ENCODE peak calls at places on chromosomes 1 and 21, in nine cellular contexts. C is GM12865, Q is progenitor cell of endocrine pancreas, V is stomach, O is MM.1S, N is endothelial cell, M is nephron progenitor cell, H is activated B cell treated with CpG ODN at 0.5 μM for 24 hours, I is dorsolateral prefrontal cortex. K is an unnamed sample.

GRCh38 chr1:53265581-53265980 is 27.3 kb upstream of the MAGOH start:
- DNase-seq in C (no peak), Q (no peak), V (no peak), O (no peak), N (no peak), M (no peak), H (no peak), I (no peak), K (no peak)

GRCh38 chr1:168135982-168136708 is 585 bp downstream of the GPR161 start:
- DNase-seq in C (no peak), Q (peak; percentile 59), V (no peak), O (no peak), N (peak; percentile 33), M (peak; percentile 61), H (peak; percentile 24), I (no peak), K (peak; percentile 79)

GRCh38 chr21:16535100-16535418 is 805.3 kb downstream of the USP25 start:
- DNase-seq in C (no peak), Q (no peak), V (peak; percentile 30), O (no peak), N (no peak), M (no peak), H (no peak), I (peak; percentile 92), K (no peak)

GRCh38 chr1:108962681-108963051 is 618 bp downstream of the CLCC1 start:
- DNase-seq in C (peak; percentile 62), Q (no peak), V (peak; percentile 65), O (peak; percentile 27), N (no peak), M (peak; percentile 9), H (peak; percentile 19), I (no peak), K (no peak)

GRCh38 chr1:43979528-43980254 is 681 bp downstream of the B4GALT2 start:
- DNase-seq in C (peak; percentile 58), Q (peak; percentile 35), V (peak; percentile 39), O (no peak), N (peak; percentile 33), M (peak; percentile 56), H (no peak), I (peak; percentile 39), K (peak; percentile 74)

GRCh38 chr1:180837025-180837424 is 75.7 kb upstream of the KIAA1614 start:
- DNase-seq in C (no peak), Q (no peak), V (no peak), O (no peak), N (no peak), M (no peak), H (no peak), I (no peak), K (no peak)

GRCh38 chr1:184483101-184483813 is 96.4 kb downstream of the C1orf21 start:
- DNase-seq in C (peak; percentile 29), Q (no peak), V (peak; percentile 68), O (peak; percentile 57), N (no peak), M (no peak), H (no peak), I (no peak), K (no peak)

GRCh38 chr1:246647113-246647512 is 77.1 kb upstream of the SCCPDH start:
- DNase-seq in C (no peak), Q (peak; percentile 13), V (no peak), O (no peak), N (peak; percentile 22), M (peak; percentile 62), H (no peak), I (peak; percentile 77), K (no peak)

GRCh38 chr21:10464975-10465374 is 56.4 kb upstream of the TPTE start:
- DNase-seq in C (no peak), Q (no peak), V (no peak), O (no peak), N (no peak), M (no peak), H (no peak), I (no peak), K (no peak)

GRCh38 chr1:44073528-44073927 is 42.3 kb upstream of the SLC6A9 start:
- DNase-seq in C (no peak), Q (no peak), V (no peak), O (no peak), N (no peak), M (no peak), H (no peak), I (no peak), K (no peak)

GRCh38 chr1:19460535-19461351 is 24.6 kb downstream of the CAPZB start:
- DNase-seq in C (no peak), Q (no peak), V (no peak), O (no peak), N (no peak), M (no peak), H (no peak), I (no peak), K (no peak)

GRCh38 chr1:164830628-164831027 is 271.6 kb downstream of the PBX1 start:
- DNase-seq in C (no peak), Q (no peak), V (no peak), O (no peak), N (no peak), M (no peak), H (no peak), I (no peak), K (no peak)

GRCh38 chr1:92315766-92316413 is 17.0 kb downstream of the RPAP2 start:
- DNase-seq in C (no peak), Q (no peak), V (no peak), O (no peak), N (no peak), M (no peak), H (no peak), I (no peak), K (no peak)

GRCh38 chr1:11719313-11720032 is 16.5 kb upstream of the AGTRAP start:
- DNase-seq in C (peak; percentile 86), Q (peak; percentile 58), V (peak; percentile 88), O (peak; percentile 70), N (peak; percentile 71), M (peak; percentile 81), H (peak; percentile 78), I (peak; percentile 91), K (no peak)

GRCh38 chr1:48182441-48182840 is 40.1 kb upstream of the SLC5A9 start:
- DNase-seq in C (peak; percentile 62), Q (no peak), V (no peak), O (no peak), N (no peak), M (peak; percentile 20), H (no peak), I (no peak), K (no peak)

GRCh38 chr1:167463055-167463454 is 55.3 kb downstream of the CD247 start:
- DNase-seq in C (no peak), Q (no peak), V (no peak), O (no peak), N (no peak), M (no peak), H (no peak), I (no peak), K (no peak)

GRCh38 chr21:46363698-46364097 is 39.7 kb downstream of the PCNT start:
- DNase-seq in C (no peak), Q (no peak), V (no peak), O (peak; percentile 5), N (no peak), M (no peak), H (no peak), I (no peak), K (no peak)
- TF ChIP-seq CTCF in C (no peak), Q (no peak), V (no peak), O (no peak), N (no peak), M (no peak), H (no peak), I (no peak), K (no peak)

GRCh38 chr1:213982814-213983588 is 4.8 kb upstream of the PROX1 start:
- DNase-seq in C (no peak), Q (no peak), V (no peak), O (no peak), N (peak; percentile 67), M (peak; percentile 78), H (no peak), I (no peak), K (no peak)

GRCh38 chr1:213985181-213986019 is 2.4 kb upstream of the PROX1 start:
- DNase-seq in C (no peak), Q (no peak), V (no peak), O (no peak), N (peak; percentile 50), M (peak; percentile 68), H (no peak), I (no peak), K (no peak)

GRCh38 chr1:213986020-213986924 is 1.5 kb upstream of the PROX1 start:
- DNase-seq in C (no peak), Q (no peak), V (no peak), O (no peak), N (no peak), M (no peak), H (no peak), I (no peak), K (no peak)

GRCh38 chr1:213983589-213984386 is 4.0 kb upstream of the PROX1 start:
- DNase-seq in C (no peak), Q (no peak), V (no peak), O (no peak), N (no peak), M (no peak), H (no peak), I (no peak), K (no peak)

DNA sequence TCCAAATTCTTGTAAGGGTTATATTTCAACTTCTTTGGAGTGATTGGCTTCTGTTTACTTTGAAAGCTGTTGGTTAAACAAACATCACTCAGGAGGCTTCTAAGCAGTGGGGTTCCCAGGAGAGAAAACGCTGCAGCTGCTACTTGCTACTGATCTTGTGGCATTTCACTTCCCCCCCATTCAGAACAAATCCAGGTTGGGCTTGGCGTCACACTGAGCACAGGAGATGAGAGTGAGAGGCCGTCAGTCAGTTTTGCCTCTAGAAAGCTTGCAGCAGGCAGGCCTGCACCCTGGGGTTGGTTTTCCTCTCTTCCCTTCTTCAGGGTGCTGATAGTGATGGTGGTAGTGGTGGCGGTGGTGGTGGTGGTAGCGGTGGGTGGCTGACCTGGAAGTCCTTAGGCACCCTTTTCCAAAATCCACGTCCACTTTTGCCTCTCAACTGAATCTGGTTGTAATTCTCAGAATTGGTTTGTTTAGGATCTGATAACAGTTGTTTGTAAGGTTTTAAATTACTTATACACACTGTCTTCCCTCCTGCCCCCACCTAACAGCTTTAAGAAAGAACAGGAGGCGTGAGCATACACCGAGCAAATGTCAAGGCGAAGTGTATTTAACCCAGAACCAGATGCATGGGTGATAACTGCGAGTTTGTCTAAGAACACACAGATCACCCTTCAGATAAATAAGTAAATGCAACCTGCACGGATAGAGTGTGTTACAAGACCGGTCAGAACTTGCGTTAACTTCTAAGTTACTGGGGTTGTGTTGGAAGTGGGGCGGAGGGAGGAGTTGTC is 3.2 kb upstream of the PROX1 start:
- DNase-seq in C (no peak), Q (no peak), V (no peak), O (no peak), N (no peak), M (no peak), H (no peak), I (no peak), K (no peak)
- TF ChIP-seq CTCF in C (no peak), Q (no peak), V (no peak), O (no peak), N (no peak), M (no peak), H (no peak), I (no peak), K (no peak)

GRCh38 chr1:16999863-17000262 is 11.9 kb downstream of the ATP13A2 start:
- DNase-seq in C (no peak), Q (no peak), V (no peak), O (no peak), N (no peak), M (no peak), H (no peak), I (no peak), K (no peak)
- TF ChIP-seq CTCF in C (no peak), Q (no peak), V (no peak), O (no peak), N (no peak), M (no peak), H (no peak), I (no peak), K (no peak)

GRCh38 chr1:86356247-86356646 is 39.9 kb downstream of the ODF2L start:
- DNase-seq in C (no peak), Q (no peak), V (no peak), O (no peak), N (no peak), M (no peak), H (no peak), I (no peak), K (no peak)
- TF ChIP-seq CTCF in C (no peak), Q (peak; percentile 27), V (no peak), O (peak; percentile 20), N (no peak), M (no peak), H (no peak), I (peak; percentile 8), K (no peak)

K was measured in type B pancreatic cell.